ENCODE peak calls at places on chromosomes 6 and 20, in five cellular contexts. J is neuronal stem cell, G is IMR-90, I is H9, Z is H1. V is an unnamed sample.

GRCh38 chr6:146741609-146742008 is 142.8 kb downstream of the ADGB start:
- DNase-seq in J (no peak), G (peak), I (no peak), Z (no peak), V (no peak)

GRCh38 chr20:46011631-46012482 is 3.1 kb downstream of the MMP9 start:
- DNase-seq in J (no peak), G (peak), I (peak), Z (peak), V (peak)

GRCh38 chr20:56788041-56788670 is 159.1 kb downstream of the TFAP2C start:
- DNase-seq in J (no peak), G (peak), I (no peak), Z (no peak), V (peak)

GRCh38 chr6:132961122-132961521 is 146.8 kb downstream of the RPS12 start:
- DNase-seq in J (no peak), G (peak), I (no peak), Z (no peak), V (peak)

GRCh38 chr6:29965873-29966601 is 23.7 kb downstream of the HLA-A start:
- DNase-seq in J (no peak), G (peak), I (peak), Z (no peak), V (no peak)

GRCh38 chr6:7805088-7805756 is 79.3 kb downstream of the BMP6 start:
- DNase-seq in J (no peak), G (no peak), I (no peak), Z (no peak), V (peak)

GRCh38 chr6:111564482-111564945 is 41.2 kb downstream of the TRAF3IP2 start:
- DNase-seq in J (no peak), G (peak), I (no peak), Z (no peak), V (no peak)

GRCh38 chr6:159233365-159234101 is 64.3 kb downstream of the FNDC1 start:
- DNase-seq in J (no peak), G (no peak), I (peak), Z (peak), V (no peak)

GRCh38 chr20:50496773-50497375 is 13.3 kb upstream of the PTPN1 start:
- DNase-seq in J (no peak), G (no peak), I (no peak), Z (no peak), V (no peak)

GRCh38 chr6:95686272-95686671 is 108.9 kb downstream of the MANEA start:
- DNase-seq in J (no peak), G (no peak), I (no peak), Z (no peak), V (no peak)

GRCh38 chr6:31227143-31227542 is 44.7 kb downstream of the HLA-C start:
- DNase-seq in J (no peak), G (peak), I (no peak), Z (no peak), V (no peak)

GRCh38 chr20:46602429-46602828 is 48.8 kb downstream of the SLC13A3 start:
- DNase-seq in J (no peak), G (no peak), I (no peak), Z (no peak), V (no peak)

GRCh38 chr20:12217382-12217781 is 299.7 kb downstream of the BTBD3 start:
- DNase-seq in J (no peak), G (no peak), I (no peak), Z (no peak), V (no peak)

GRCh38 chr20:47444584-47444983 is 57.1 kb upstream of the NCOA3 start:
- DNase-seq in J (no peak), G (no peak), I (no peak), Z (no peak), V (no peak)

GRCh38 chr20:31665753-31666152 is 28.0 kb downstream of the COX4I2 start:
- DNase-seq in J (no peak), G (no peak), I (no peak), Z (no peak), V (no peak)

GRCh38 chr6:30071081-30071818 is 4.3 kb downstream of the PPP1R11 start:
- DNase-seq in J (no peak), G (peak), I (peak), Z (peak), V (no peak)

GRCh38 chr20:58457083-58457680 is 58.0 kb downstream of the APCDD1L start:
- DNase-seq in J (no peak), G (peak), I (no peak), Z (no peak), V (peak)

GRCh38 chr6:112037783-112038216 is 16.1 kb upstream of the CCN6 start:
- DNase-seq in J (no peak), G (peak), I (no peak), Z (no peak), V (peak)

GRCh38 chr6:52361347-52361944 is 505 bp upstream of the PAQR8 start:
- DNase-seq in J (no peak), G (peak), I (no peak), Z (no peak), V (no peak)

GRCh38 chr20:12177657-12178293 is 260.1 kb downstream of the BTBD3 start:
- DNase-seq in J (no peak), G (no peak), I (no peak), Z (no peak), V (no peak)

GRCh38 chr6:56669585-56669984 is 26.9 kb upstream of the DST start:
- DNase-seq in J (no peak), G (no peak), I (no peak), Z (no peak), V (no peak)

GRCh38 chr20:515696-516095 is 27.9 kb downstream of the CSNK2A1 start:
- DNase-seq in J (no peak), G (no peak), I (no peak), Z (no peak), V (peak)

GRCh38 chr20:32354592-32355416 is 3.3 kb upstream of the ASXL1 start:
- DNase-seq in J (no peak), G (peak), I (no peak), Z (no peak), V (peak)

GRCh38 chr6:87667032-87667431 is 35.0 kb downstream of the AKIRIN2 start:
- DNase-seq in J (no peak), G (no peak), I (no peak), Z (no peak), V (no peak)

GRCh38 chr6:168083142-168083885 is 4.3 kb upstream of the FRMD1 start:
- DNase-seq in J (no peak), G (no peak), I (no peak), Z (no peak), V (no peak)

GRCh38 chr6:135451617-135452190 is 45.8 kb downstream of the AHI1 start:
- DNase-seq in J (peak), G (peak), I (no peak), Z (no peak), V (no peak)

GRCh38 chr6:69866351-69867074 is at the start of gene COL19A1:
- DNase-seq in J (peak), G (no peak), I (peak), Z (peak), V (no peak)
- H3K23ac ChIP-seq in J (peak), G (no peak), I (no peak), Z (no peak), V (no peak)

GRCh38 chr6:154506108-154506507 is 4.4 kb downstream of the CNKSR3 start:
- DNase-seq in J (no peak), G (no peak), I (no peak), Z (no peak), V (no peak)

GRCh38 chr6:154508573-154509375 is 1.7 kb downstream of the CNKSR3 start:
- DNase-seq in J (no peak), G (peak), I (no peak), Z (no peak), V (no peak)

GRCh38 chr6:154509421-154510143 is 903 bp downstream of the CNKSR3 start:
- DNase-seq in J (peak), G (no peak), I (peak), Z (peak), V (peak)

GRCh38 chr6:154504865-154505449 is 5.5 kb downstream of the CNKSR3 start:
- DNase-seq in J (no peak), G (no peak), I (no peak), Z (no peak), V (no peak)

DNA sequence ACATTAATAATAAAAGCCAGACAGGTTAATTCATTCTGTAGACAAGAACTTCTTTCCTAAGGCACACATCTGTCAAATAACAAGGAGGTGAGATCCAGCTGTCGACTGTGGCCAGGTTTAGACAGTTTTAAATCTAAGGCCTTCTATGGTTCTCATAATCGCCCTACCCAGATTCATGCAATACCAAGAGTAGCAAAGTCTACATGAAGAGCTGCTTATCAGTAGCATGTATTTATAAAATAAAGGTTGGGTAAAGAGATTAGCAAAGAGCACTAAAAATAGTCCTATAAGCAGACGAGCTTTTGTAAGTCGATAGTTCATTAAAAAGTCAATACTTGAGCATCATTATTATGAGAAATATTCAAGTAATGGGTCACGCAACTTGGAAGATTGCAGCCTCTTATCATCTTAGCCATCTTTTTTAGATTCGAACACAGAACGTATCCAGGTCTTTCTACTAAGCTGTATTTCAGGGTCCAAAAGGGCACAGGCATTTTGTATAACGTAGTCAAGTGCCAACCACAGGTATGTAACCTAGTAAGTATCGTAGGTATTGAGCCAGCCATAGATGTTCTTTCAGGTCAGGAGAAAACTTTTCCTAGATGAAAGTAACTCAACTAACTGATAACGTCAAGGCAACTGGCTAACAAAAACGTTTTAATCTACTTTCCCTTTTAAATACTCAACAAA is 3.1 kb downstream of the CNKSR3 start:
- DNase-seq in J (no peak), G (no peak), I (no peak), Z (no peak), V (no peak)
- H4K91ac ChIP-seq in J (no peak), G (no peak), I (no peak), Z (no peak), V (no peak)

DNA sequence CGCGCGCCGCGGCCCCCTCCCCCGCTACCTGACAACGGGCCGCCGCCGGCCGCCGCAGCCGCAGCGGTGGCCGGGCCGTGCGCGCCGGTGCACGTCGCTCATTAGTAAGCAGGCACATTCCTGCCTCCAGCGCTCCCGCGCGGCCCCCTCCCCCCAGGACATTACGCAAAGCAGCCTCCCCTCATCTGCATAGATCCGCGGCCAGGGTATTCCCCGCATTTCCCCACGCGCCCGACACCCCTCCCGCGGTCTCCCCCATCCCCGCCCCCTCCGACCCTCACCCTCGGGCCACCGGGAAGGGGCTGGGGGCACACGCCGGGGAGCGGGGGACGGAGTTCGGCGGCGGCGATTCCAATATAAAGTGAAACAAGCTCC is at the start of gene HIVEP2:
- DNase-seq in J (peak), G (peak), I (peak), Z (peak), V (peak)
- H3K23ac ChIP-seq in J (peak), G (peak), I (no peak), Z (no peak), V (no peak)

GRCh38 chr6:13286185-13286584 is 42.2 kb downstream of the TBC1D7 start:
- DNase-seq in J (no peak), G (no peak), I (no peak), Z (no peak), V (no peak)

GRCh38 chr6:13285705-13286104 is 42.6 kb downstream of the TBC1D7 start:
- DNase-seq in J (no peak), G (no peak), I (no peak), Z (no peak), V (no peak)

GRCh38 chr6:13288481-13288880 is 39.9 kb downstream of the TBC1D7 start:
- DNase-seq in J (no peak), G (no peak), I (no peak), Z (no peak), V (no peak)

GRCh38 chr6:13288969-13289391 is 39.4 kb downstream of the TBC1D7 start:
- DNase-seq in J (no peak), G (no peak), I (peak), Z (no peak), V (no peak)

DNA sequence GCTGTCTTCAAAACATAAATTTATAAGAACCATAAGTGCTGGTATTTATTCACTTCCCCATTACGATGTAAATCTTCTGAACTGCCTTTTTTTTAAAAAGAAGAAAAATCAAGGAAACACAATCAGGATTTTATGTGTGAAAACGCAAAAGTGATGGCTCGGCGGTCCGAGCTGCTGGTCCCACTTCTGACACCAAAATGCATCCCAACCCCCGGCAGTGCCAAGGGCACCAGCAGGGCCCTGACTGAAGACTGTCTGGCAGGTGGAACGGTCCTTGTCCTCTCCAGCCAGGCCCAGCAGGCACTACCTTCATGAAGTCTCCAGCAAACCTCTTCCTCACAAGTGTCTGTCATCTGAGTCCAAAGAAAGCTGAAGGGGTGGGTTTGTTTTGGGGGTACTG is 41.2 kb downstream of the TBC1D7 start:
- DNase-seq in J (no peak), G (no peak), I (no peak), Z (no peak), V (no peak)
- H4K91ac ChIP-seq in J (no peak), G (no peak), I (no peak), Z (no peak), V (no peak)

V was measured in trophoblast cell.